ENCODE peak calls at places on chromosomes 3 and 15, in six cellular contexts. One of them, this sample, is unnamed. For H3K4me1, the result is how much of the 10 kb centered on the place peaks cover.

GRCh38 chr15:99283739-99284138 is 32.5 kb downstream of the LRRC28 start:
- DNase-seq in esophagus squamous epithelium: no peak
- DNase-seq in CD8-positive, alpha-beta memory T cell: no peak
- DNase-seq in mesendoderm: no peak
- DNase-seq in HepG2: no peak
- DNase-seq in MM.1S: no peak
- DNase-seq in this sample: no peak

GRCh38 chr15:63364293-63365003 is 17.2 kb downstream of the CA12 start:
- DNase-seq in CD8-positive, alpha-beta memory T cell: no peak
- DNase-seq in mesendoderm: peak
- DNase-seq in esophagus squamous epithelium: no peak
- DNase-seq in HepG2: no peak
- DNase-seq in MM.1S: no peak
- DNase-seq in this sample: no peak

GRCh38 chr15:51051776-51052175 is 42.9 kb downstream of the TNFAIP8L3 start:
- DNase-seq in esophagus squamous epithelium: no peak
- DNase-seq in mesendoderm: no peak
- DNase-seq in HepG2: no peak
- DNase-seq in CD8-positive, alpha-beta memory T cell: no peak
- DNase-seq in MM.1S: no peak
- DNase-seq in this sample: no peak

GRCh38 chr15:53791616-53792015 is 32.2 kb upstream of the WDR72 start:
- DNase-seq in MM.1S: no peak
- DNase-seq in esophagus squamous epithelium: no peak
- DNase-seq in CD8-positive, alpha-beta memory T cell: no peak
- DNase-seq in HepG2: no peak
- DNase-seq in mesendoderm: no peak
- DNase-seq in this sample: no peak

GRCh38 chr3:149378420-149379388 is 1.3 kb upstream of the TM4SF1 start:
- DNase-seq in CD8-positive, alpha-beta memory T cell: no peak
- DNase-seq in MM.1S: no peak
- DNase-seq in mesendoderm: no peak
- DNase-seq in HepG2: no peak
- DNase-seq in esophagus squamous epithelium: no peak
- DNase-seq in this sample: no peak

GRCh38 chr15:39543651-39544050 is 37.2 kb upstream of the THBS1 start:
- DNase-seq in esophagus squamous epithelium: no peak
- DNase-seq in MM.1S: no peak
- DNase-seq in HepG2: no peak
- DNase-seq in mesendoderm: peak
- DNase-seq in CD8-positive, alpha-beta memory T cell: no peak
- DNase-seq in this sample: peak

GRCh38 chr3:190384241-190384863 is 3.6 kb upstream of the CLDN16 start:
- DNase-seq in mesendoderm: peak
- DNase-seq in CD8-positive, alpha-beta memory T cell: no peak
- DNase-seq in HepG2: peak
- DNase-seq in esophagus squamous epithelium: no peak
- DNase-seq in MM.1S: peak
- DNase-seq in this sample: no peak

GRCh38 chr3:183697610-183698317 is at the start of gene YEATS2:
- DNase-seq in MM.1S: peak
- DNase-seq in HepG2: peak
- DNase-seq in CD8-positive, alpha-beta memory T cell: peak
- DNase-seq in esophagus squamous epithelium: peak
- DNase-seq in mesendoderm: peak
- DNase-seq in this sample: no peak

GRCh38 chr15:92034227-92034626 is 180.7 kb downstream of the SLCO3A1 start:
- DNase-seq in MM.1S: no peak
- DNase-seq in mesendoderm: no peak
- DNase-seq in esophagus squamous epithelium: no peak
- DNase-seq in CD8-positive, alpha-beta memory T cell: no peak
- DNase-seq in HepG2: no peak
- DNase-seq in this sample: no peak

GRCh38 chr3:4988815-4989648 is 9.8 kb downstream of the BHLHE40 start:
- DNase-seq in esophagus squamous epithelium: no peak
- DNase-seq in MM.1S: no peak
- DNase-seq in HepG2: no peak
- DNase-seq in CD8-positive, alpha-beta memory T cell: no peak
- DNase-seq in mesendoderm: no peak
- DNase-seq in this sample: no peak

GRCh38 chr15:91853501-91853967 is at the start of gene SLCO3A1:
- DNase-seq in mesendoderm: peak
- DNase-seq in esophagus squamous epithelium: no peak
- DNase-seq in HepG2: no peak
- DNase-seq in CD8-positive, alpha-beta memory T cell: peak
- DNase-seq in MM.1S: peak
- DNase-seq in this sample: no peak

GRCh38 chr3:171365489-171365888 is 94.7 kb downstream of the TNIK start:
- DNase-seq in mesendoderm: no peak
- DNase-seq in MM.1S: no peak
- DNase-seq in CD8-positive, alpha-beta memory T cell: no peak
- DNase-seq in esophagus squamous epithelium: no peak
- DNase-seq in HepG2: no peak
- DNase-seq in this sample: no peak

GRCh38 chr3:149373235-149374125 is 4.0 kb downstream of the TM4SF1 start:
- DNase-seq in MM.1S: no peak
- DNase-seq in esophagus squamous epithelium: no peak
- DNase-seq in CD8-positive, alpha-beta memory T cell: no peak
- DNase-seq in mesendoderm: no peak
- DNase-seq in HepG2: peak
- DNase-seq in this sample: no peak

GRCh38 chr3:25663324-25664065 is 1.2 kb downstream of the TOP2B start:
- DNase-seq in HepG2: peak
- DNase-seq in mesendoderm: peak
- DNase-seq in MM.1S: peak
- DNase-seq in esophagus squamous epithelium: no peak
- DNase-seq in CD8-positive, alpha-beta memory T cell: no peak
- DNase-seq in this sample: no peak

GRCh38 chr3:72042397-72043211 is 257.7 kb upstream of the PROK2 start:
- DNase-seq in esophagus squamous epithelium: no peak
- DNase-seq in CD8-positive, alpha-beta memory T cell: no peak
- DNase-seq in mesendoderm: peak
- DNase-seq in MM.1S: no peak
- DNase-seq in HepG2: no peak
- DNase-seq in this sample: no peak

GRCh38 chr3:159482241-159483031 is 506.2 kb upstream of the IL12A start:
- DNase-seq in esophagus squamous epithelium: no peak
- DNase-seq in HepG2: no peak
- DNase-seq in MM.1S: no peak
- DNase-seq in CD8-positive, alpha-beta memory T cell: no peak
- DNase-seq in mesendoderm: peak
- DNase-seq in this sample: no peak

GRCh38 chr15:74732846-74733245 is 7.5 kb upstream of the CYP1A1 start:
- DNase-seq in HepG2: no peak
- DNase-seq in mesendoderm: no peak
- DNase-seq in MM.1S: no peak
- DNase-seq in CD8-positive, alpha-beta memory T cell: no peak
- DNase-seq in esophagus squamous epithelium: no peak
- DNase-seq in this sample: no peak

GRCh38 chr15:66581972-66582537 is 16.3 kb upstream of the LCTL start:
- DNase-seq in mesendoderm: no peak
- DNase-seq in MM.1S: no peak
- DNase-seq in CD8-positive, alpha-beta memory T cell: no peak
- DNase-seq in esophagus squamous epithelium: no peak
- DNase-seq in HepG2: peak
- DNase-seq in this sample: no peak

GRCh38 chr3:158337007-158337608 is 227.2 kb downstream of the RSRC1 start:
- DNase-seq in CD8-positive, alpha-beta memory T cell: no peak
- DNase-seq in MM.1S: no peak
- DNase-seq in esophagus squamous epithelium: no peak
- DNase-seq in mesendoderm: peak
- DNase-seq in HepG2: no peak
- DNase-seq in this sample: no peak

GRCh38 chr3:32794487-32795308 is 23.1 kb upstream of the TRIM71 start:
- DNase-seq in CD8-positive, alpha-beta memory T cell: no peak
- DNase-seq in esophagus squamous epithelium: no peak
- DNase-seq in mesendoderm: peak
- DNase-seq in MM.1S: no peak
- DNase-seq in HepG2: peak
- DNase-seq in this sample: no peak

GRCh38 chr15:56775632-56776031 is 42.3 kb upstream of the ZNF280D start:
- DNase-seq in CD8-positive, alpha-beta memory T cell: no peak
- DNase-seq in HepG2: no peak
- DNase-seq in MM.1S: peak
- DNase-seq in esophagus squamous epithelium: no peak
- DNase-seq in mesendoderm: no peak
- DNase-seq in this sample: no peak

GRCh38 chr3:192825657-192826200 is 91.9 kb downstream of the MB21D2 start:
- DNase-seq in CD8-positive, alpha-beta memory T cell: no peak
- DNase-seq in mesendoderm: peak
- DNase-seq in HepG2: peak
- DNase-seq in esophagus squamous epithelium: no peak
- DNase-seq in MM.1S: no peak
- DNase-seq in this sample: no peak

GRCh38 chr3:175410251-175410650 is 551.1 kb downstream of the NAALADL2 start:
- DNase-seq in CD8-positive, alpha-beta memory T cell: no peak
- DNase-seq in mesendoderm: no peak
- DNase-seq in MM.1S: no peak
- DNase-seq in HepG2: no peak
- DNase-seq in esophagus squamous epithelium: no peak
- DNase-seq in this sample: no peak

GRCh38 chr15:75920079-75920478 is 16.4 kb downstream of the FBXO22 start:
- DNase-seq in esophagus squamous epithelium: no peak
- DNase-seq in HepG2: peak
- DNase-seq in CD8-positive, alpha-beta memory T cell: no peak
- DNase-seq in MM.1S: no peak
- DNase-seq in mesendoderm: no peak
- DNase-seq in this sample: no peak

GRCh38 chr3:133384331-133385027 is 15.4 kb upstream of the BFSP2 start:
- DNase-seq in CD8-positive, alpha-beta memory T cell: no peak
- DNase-seq in HepG2: peak
- DNase-seq in MM.1S: peak
- DNase-seq in esophagus squamous epithelium: no peak
- DNase-seq in mesendoderm: peak
- DNase-seq in this sample: no peak

GRCh38 chr3:190696777-190697501 is 165.6 kb downstream of the GMNC start:
- DNase-seq in CD8-positive, alpha-beta memory T cell: no peak
- DNase-seq in HepG2: peak
- DNase-seq in mesendoderm: peak
- DNase-seq in MM.1S: peak
- DNase-seq in esophagus squamous epithelium: no peak
- DNase-seq in this sample: no peak

GRCh38 chr3:66338927-66339326 is 118.1 kb downstream of the SLC25A26 start:
- DNase-seq in HepG2: no peak
- DNase-seq in esophagus squamous epithelium: no peak
- DNase-seq in CD8-positive, alpha-beta memory T cell: no peak
- DNase-seq in MM.1S: no peak
- DNase-seq in mesendoderm: no peak
- DNase-seq in this sample: no peak

GRCh38 chr15:78065284-78065872 is 12.1 kb downstream of the TBC1D2B start:
- DNase-seq in CD8-positive, alpha-beta memory T cell: no peak
- DNase-seq in mesendoderm: peak
- DNase-seq in HepG2: peak
- DNase-seq in MM.1S: peak
- DNase-seq in esophagus squamous epithelium: no peak
- DNase-seq in this sample: no peak

GRCh38 chr3:151135548-151136337 is 50.3 kb downstream of the MED12L start:
- DNase-seq in HepG2: no peak
- DNase-seq in mesendoderm: peak
- DNase-seq in esophagus squamous epithelium: no peak
- DNase-seq in MM.1S: peak
- DNase-seq in CD8-positive, alpha-beta memory T cell: peak
- DNase-seq in this sample: no peak
- H3K4me3 ChIP-seq in HepG2: no peak
- H3K4me3 ChIP-seq in mesendoderm: no peak
- H3K4me3 ChIP-seq in esophagus squamous epithelium: no peak
- H3K4me3 ChIP-seq in MM.1S: no peak
- H3K4me3 ChIP-seq in CD8-positive, alpha-beta memory T cell: no peak
- H3K4me3 ChIP-seq in this sample: no peak

GRCh38 chr3:196641278-196642058 is 2.0 kb downstream of the NRROS start:
- DNase-seq in MM.1S: no peak
- DNase-seq in CD8-positive, alpha-beta memory T cell: no peak
- DNase-seq in HepG2: no peak
- DNase-seq in mesendoderm: no peak
- DNase-seq in esophagus squamous epithelium: no peak
- DNase-seq in this sample: no peak

GRCh38 chr3:196645091-196645490 is 5.6 kb downstream of the NRROS start:
- DNase-seq in esophagus squamous epithelium: no peak
- DNase-seq in MM.1S: no peak
- DNase-seq in HepG2: no peak
- DNase-seq in mesendoderm: no peak
- DNase-seq in CD8-positive, alpha-beta memory T cell: no peak
- DNase-seq in this sample: no peak

GRCh38 chr3:196640501-196640968 is 1.0 kb downstream of the NRROS start:
- DNase-seq in mesendoderm: no peak
- DNase-seq in CD8-positive, alpha-beta memory T cell: no peak
- DNase-seq in MM.1S: peak
- DNase-seq in HepG2: no peak
- DNase-seq in esophagus squamous epithelium: no peak
- DNase-seq in this sample: no peak

GRCh38 chr3:196643761-196644160 is 4.3 kb downstream of the NRROS start:
- DNase-seq in esophagus squamous epithelium: no peak
- DNase-seq in HepG2: no peak
- DNase-seq in CD8-positive, alpha-beta memory T cell: no peak
- DNase-seq in mesendoderm: no peak
- DNase-seq in MM.1S: no peak
- DNase-seq in this sample: no peak

DNA sequence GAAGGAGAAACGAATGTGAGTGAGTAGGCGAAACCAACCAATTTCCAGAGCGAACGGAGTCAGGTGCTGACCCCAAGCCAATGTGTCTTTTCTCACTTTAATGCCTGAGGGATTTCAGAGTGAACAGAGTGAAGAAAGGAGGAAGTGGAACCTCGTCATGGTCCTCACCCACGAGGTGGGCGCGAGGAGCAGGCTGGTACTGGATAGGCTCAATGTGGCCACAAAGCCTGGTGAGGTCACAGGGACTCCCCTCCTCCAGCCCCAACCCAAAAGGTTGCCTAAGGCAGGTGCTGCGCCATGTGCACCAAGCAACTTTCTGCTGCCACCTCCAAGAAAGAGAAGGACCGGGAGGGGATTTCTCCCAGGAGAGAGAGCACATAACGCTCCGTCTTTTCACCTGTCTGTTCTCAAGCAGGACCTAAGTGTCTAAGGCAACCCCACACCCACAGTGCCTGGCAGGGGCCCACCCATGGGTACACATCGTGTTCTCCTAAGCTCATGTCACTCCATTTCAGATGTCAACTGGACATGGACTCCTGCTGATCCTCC is 3.8 kb downstream of the NRROS start:
- DNase-seq in esophagus squamous epithelium: no peak
- DNase-seq in HepG2: no peak
- DNase-seq in MM.1S: peak
- DNase-seq in CD8-positive, alpha-beta memory T cell: peak
- DNase-seq in mesendoderm: no peak
- DNase-seq in this sample: no peak
- H3K4me1 ChIP-seq in esophagus squamous epithelium: under half
- H3K4me1 ChIP-seq in HepG2: under half
- H3K4me1 ChIP-seq in MM.1S: under half
- H3K4me1 ChIP-seq in CD8-positive, alpha-beta memory T cell: half or more
- H3K4me1 ChIP-seq in mesendoderm: under half
- H3K4me1 ChIP-seq in this sample: under half

GRCh38 chr3:142670120-142670519 is 53.7 kb upstream of the TRPC1 start:
- DNase-seq in MM.1S: no peak
- DNase-seq in HepG2: no peak
- DNase-seq in mesendoderm: no peak
- DNase-seq in esophagus squamous epithelium: no peak
- DNase-seq in CD8-positive, alpha-beta memory T cell: no peak
- DNase-seq in this sample: no peak
- H3K4me3 ChIP-seq in MM.1S: no peak
- H3K4me3 ChIP-seq in HepG2: no peak
- H3K4me3 ChIP-seq in mesendoderm: no peak
- H3K4me3 ChIP-seq in esophagus squamous epithelium: no peak
- H3K4me3 ChIP-seq in CD8-positive, alpha-beta memory T cell: no peak
- H3K4me3 ChIP-seq in this sample: no peak

GRCh38 chr3:114718897-114719208 is 425.0 kb downstream of the TIGIT start:
- DNase-seq in MM.1S: no peak
- DNase-seq in HepG2: peak
- DNase-seq in esophagus squamous epithelium: no peak
- DNase-seq in CD8-positive, alpha-beta memory T cell: no peak
- DNase-seq in mesendoderm: no peak
- DNase-seq in this sample: no peak
- H3K4me1 ChIP-seq in MM.1S: under half
- H3K4me1 ChIP-seq in HepG2: half or more
- H3K4me1 ChIP-seq in esophagus squamous epithelium: under half
- H3K4me1 ChIP-seq in CD8-positive, alpha-beta memory T cell: under half
- H3K4me1 ChIP-seq in mesendoderm: under half
- H3K4me1 ChIP-seq in this sample: under half

This sample was measured in vagina.